ENCODE peak calls at places on chromosomes 13 and 19, in nine cellular contexts. O is cardiac muscle cell; J is Panc1; Q is BE2C; C is heart left ventricle; H is tibial artery; I is transverse colon; Z is activated CD8-positive, alpha-beta T cell treated with anti-CD3 and anti-CD28 coated beads for 36 hours; D is neural progenitor cell. G is an unnamed sample.

GRCh38 chr13:36054041-36054440 is 77.1 kb downstream of the DCLK1 start:
- DNase-seq in H (no peak), Q (no peak), I (no peak), O (no peak), C (no peak), Z (no peak), J (no peak), D (no peak), G (no peak)

GRCh38 chr19:38047048-38047435 is 140.0 kb downstream of the SIPA1L3 start:
- DNase-seq in C (no peak), D (no peak), Z (peak; percentile 71), Q (no peak), J (no peak), H (no peak), I (no peak), O (no peak), G (peak; percentile 28)

GRCh38 chr13:112779856-112780604 is 90.2 kb downstream of the ATP11A start:
- DNase-seq in Z (no peak), H (no peak), C (no peak), I (no peak), J (no peak), O (no peak), Q (no peak), D (no peak), G (no peak)

GRCh38 chr13:41222259-41222852 is 28.0 kb upstream of the KBTBD7 start:
- DNase-seq in J (peak; percentile 43), C (peak; percentile 36), O (peak; percentile 60), H (peak; percentile 47), Q (peak; percentile 53), Z (peak; percentile 76), D (peak; percentile 61), I (peak; percentile 44), G (peak; percentile 68)

GRCh38 chr13:36421447-36421846 is 10.8 kb upstream of the CCNA1 start:
- DNase-seq in J (no peak), Q (no peak), O (no peak), I (no peak), Z (no peak), H (no peak), C (no peak), D (no peak), G (no peak)

GRCh38 chr19:43490759-43491158 is 13.8 kb downstream of the PHLDB3 start:
- DNase-seq in H (no peak), D (no peak), Q (no peak), Z (no peak), I (no peak), J (no peak), C (no peak), O (no peak), G (no peak)

GRCh38 chr19:1750343-1751021 is 2.8 kb upstream of the ONECUT3 start:
- DNase-seq in C (no peak), O (no peak), H (no peak), D (no peak), J (no peak), I (no peak), Q (no peak), Z (no peak), G (no peak)

GRCh38 chr19:5352229-5352763 is 11.7 kb upstream of the PTPRS start:
- DNase-seq in J (no peak), O (no peak), D (peak; percentile 45), Z (no peak), H (no peak), Q (no peak), I (no peak), C (no peak), G (no peak)

GRCh38 chr13:28336193-28336657 is 158.7 kb downstream of the FLT1 start:
- DNase-seq in O (no peak), D (no peak), Z (no peak), Q (no peak), C (peak; percentile 34), H (no peak), J (no peak), I (no peak), G (no peak)

GRCh38 chr13:68078874-68079273 is 848.7 kb upstream of the PCDH9 start:
- DNase-seq in C (no peak), H (no peak), J (no peak), O (no peak), I (no peak), Q (no peak), Z (no peak), D (no peak), G (no peak)

GRCh38 chr19:8363803-8364771 is at the start of gene ANGPTL4:
- DNase-seq in D (peak; percentile 83), J (no peak), C (peak; percentile 67), Z (peak; percentile 96), Q (peak; percentile 68), O (peak; percentile 66), H (peak; percentile 74), I (peak; percentile 78), G (peak; percentile 78)

GRCh38 chr13:33265607-33266006 is 19.9 kb downstream of the STARD13 start:
- DNase-seq in C (no peak), D (no peak), Z (no peak), H (no peak), J (no peak), O (no peak), I (no peak), Q (no peak), G (no peak)

GRCh38 chr19:51641648-51642047 is 5.0 kb downstream of the SIGLEC14 start:
- DNase-seq in Q (no peak), O (no peak), J (no peak), H (no peak), Z (no peak), C (no peak), I (no peak), D (no peak), G (no peak)

GRCh38 chr13:23705578-23705977 is 135.4 kb downstream of the TNFRSF19 start:
- DNase-seq in J (no peak), I (no peak), O (no peak), H (no peak), C (no peak), Z (no peak), D (no peak), Q (no peak), G (no peak)
- TF ChIP-seq CTCF in J (no peak), I (no peak), O (no peak), H (no peak), C (no peak), Z (no peak), D (no peak), Q (no peak), G (no peak)

DNA sequence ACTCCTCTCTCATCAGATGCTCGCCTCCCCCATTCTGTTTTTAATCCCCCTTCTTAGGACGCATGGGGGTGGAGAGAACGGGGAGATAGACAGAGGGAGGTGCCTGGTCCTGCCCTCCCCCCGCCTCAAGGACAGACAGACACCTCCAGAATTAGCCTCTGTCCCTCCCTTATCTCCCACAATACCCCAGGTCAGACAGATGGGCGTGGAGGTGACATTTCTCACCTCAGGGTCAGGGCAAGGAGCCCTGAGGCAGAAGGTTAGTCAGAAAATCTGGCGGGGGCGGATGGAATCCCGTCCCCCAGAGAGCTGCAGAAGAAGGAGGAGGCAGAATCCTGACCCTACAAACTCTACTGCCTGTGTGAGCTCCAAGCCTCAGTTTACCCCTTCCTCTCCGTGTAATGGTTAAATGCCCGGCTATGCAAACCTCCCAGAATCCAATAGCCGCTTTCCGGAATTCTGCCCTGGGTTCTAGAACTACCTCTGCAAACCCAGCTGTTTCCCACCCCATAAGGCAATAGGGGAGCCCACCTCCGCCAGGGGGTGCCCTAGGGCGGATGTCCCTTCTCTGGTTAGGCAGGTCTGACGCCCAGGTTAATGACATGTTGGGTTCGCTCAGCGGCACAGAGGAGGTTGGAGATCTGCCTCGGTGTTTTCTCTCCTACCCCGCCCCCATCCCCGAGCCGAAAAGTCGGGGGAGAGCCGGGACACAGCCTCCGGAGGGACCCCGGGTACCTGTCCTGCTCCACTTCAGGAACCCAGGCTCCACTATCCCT is 900 bp downstream of the PPP1R13L start:
- DNase-seq in C (peak; percentile 70), I (peak; percentile 82), Q (peak; percentile 49), J (no peak), D (peak; percentile 77), Z (peak; percentile 91), H (peak; percentile 45), O (peak; percentile 76), G (peak; percentile 85)
- TF ChIP-seq CTCF in C (peak; percentile 51), I (peak; percentile 68), Q (peak; percentile 47), J (peak; percentile 82), D (peak; percentile 69), Z (peak; percentile 69), H (peak; percentile 29), O (peak; percentile 55), G (peak; percentile 64)

GRCh38 chr13:37429976-37430375 is 168.6 kb downstream of the POSTN start:
- DNase-seq in D (no peak), J (no peak), O (no peak), H (no peak), I (no peak), Z (no peak), Q (no peak), C (no peak), G (no peak)

DNA sequence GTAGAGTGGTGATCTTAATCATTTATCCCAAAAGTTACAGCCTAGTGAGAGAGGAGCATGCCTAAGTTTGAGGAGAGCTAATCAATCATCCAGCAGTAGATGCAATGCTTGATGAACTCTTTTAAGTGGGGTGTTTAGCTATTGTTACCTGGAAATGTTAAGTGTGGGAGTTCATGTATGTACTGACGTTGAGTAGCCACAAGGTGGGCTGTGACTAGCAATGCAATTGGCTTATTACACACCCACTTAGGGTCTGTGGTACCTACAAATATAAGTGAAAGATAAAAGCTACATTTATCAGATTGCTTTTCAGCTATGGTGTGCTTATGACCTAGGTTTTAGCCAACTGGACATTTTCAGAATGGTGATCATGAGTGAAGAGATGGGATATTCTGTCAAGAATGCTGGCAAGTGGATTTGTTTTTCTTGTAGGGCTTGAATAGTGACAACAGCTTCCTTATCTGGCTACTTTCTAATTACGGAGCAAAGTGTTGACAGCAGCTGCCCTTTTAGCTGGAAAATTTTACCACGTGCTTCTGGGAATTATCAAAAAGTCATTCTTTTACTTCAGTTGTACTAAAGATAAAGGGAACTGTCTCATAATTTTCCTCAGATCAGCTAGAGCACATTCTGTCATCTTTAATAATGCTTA is 170.6 kb downstream of the POSTN start:
- DNase-seq in D (no peak), Z (no peak), C (no peak), O (peak; percentile 61), J (no peak), I (no peak), H (no peak), Q (no peak), G (no peak)
- TF ChIP-seq CTCF in D (peak; percentile 36), Z (no peak), C (no peak), O (no peak), J (no peak), I (no peak), H (no peak), Q (peak; percentile 16), G (no peak)

GRCh38 chr19:18231775-18232174 is 5.5 kb upstream of the PDE4C start:
- DNase-seq in C (no peak), Q (no peak), D (no peak), H (no peak), Z (no peak), I (no peak), O (no peak), J (no peak), G (no peak)

GRCh38 chr19:18234194-18234593 is 8.0 kb upstream of the PDE4C start:
- DNase-seq in D (no peak), J (no peak), O (no peak), C (no peak), Z (no peak), Q (no peak), I (no peak), H (no peak), G (no peak)

GRCh38 chr19:18233224-18233825 is 7.1 kb upstream of the PDE4C start:
- DNase-seq in H (no peak), I (peak; percentile 38), O (peak; percentile 89), J (no peak), C (peak; percentile 43), Z (peak; percentile 65), D (peak; percentile 96), Q (peak; percentile 56), G (peak; percentile 86)

GRCh38 chr19:18230941-18231734 is 4.9 kb upstream of the PDE4C start:
- DNase-seq in C (no peak), H (no peak), Q (no peak), Z (no peak), J (no peak), I (no peak), D (no peak), O (no peak), G (no peak)

GRCh38 chr19:18232540-18233223 is 6.4 kb upstream of the PDE4C start:
- DNase-seq in D (no peak), I (no peak), J (no peak), C (no peak), Q (peak; percentile 80), H (no peak), Z (peak; percentile 49), O (peak; percentile 73), G (no peak)
- TF ChIP-seq CTCF in D (peak; percentile 47), I (no peak), J (no peak), C (no peak), Q (peak; percentile 41), H (no peak), Z (no peak), O (no peak), G (no peak)